ENCODE peak calls at places on chromosomes 12 and 14, in four cellular contexts. D, S, I and T are unnamed samples.

GRCh38 chr12:72178871-72179270 is 93.3 kb upstream of the TRHDE start:
- DNase-seq in S (no peak), D (no peak), I (no peak), T (no peak)

GRCh38 chr12:131210506-131211278 is 257.0 kb downstream of the ADGRD1 start:
- DNase-seq in S (no peak), D (no peak), I (no peak), T (no peak)

GRCh38 chr12:30925607-30926242 is 823 bp upstream of the TSPAN11 start:
- DNase-seq in D (no peak), I (no peak), S (no peak), T (no peak)

GRCh38 chr12:20716037-20716436 is 20.9 kb downstream of the SLCO1C1 start:
- DNase-seq in I (no peak), S (no peak), D (no peak), T (no peak)

GRCh38 chr12:23899434-23899833 is 50.0 kb downstream of the SOX5 start:
- DNase-seq in I (no peak), S (no peak), D (no peak), T (no peak)

GRCh38 chr14:104047761-104048160 is 37.7 kb upstream of the ASPG start:
- DNase-seq in S (no peak), I (no peak), D (no peak), T (no peak)

GRCh38 chr14:65281991-65282908 is 130.3 kb upstream of the FUT8 start:
- DNase-seq in D (peak; percentile 82), S (no peak), I (peak; percentile 64), T (peak; percentile 72)

GRCh38 chr12:108724054-108724889 is 7.0 kb downstream of the CORO1C start:
- DNase-seq in D (no peak), S (no peak), I (no peak), T (no peak)

GRCh38 chr12:52496054-52496453 is 3.0 kb upstream of the KRT6A start:
- DNase-seq in D (no peak), S (no peak), I (no peak), T (no peak)

GRCh38 chr14:61178226-61179060 is 102.7 kb downstream of the TMEM30B start:
- DNase-seq in D (no peak), I (no peak), S (no peak), T (peak; percentile 95)

GRCh38 chr14:85248881-85249635 is 280.9 kb upstream of the FLRT2 start:
- DNase-seq in I (no peak), S (no peak), D (no peak), T (no peak)

GRCh38 chr14:79544671-79545070 is 666.6 kb downstream of the DIO2 start:
- DNase-seq in I (no peak), S (no peak), D (no peak), T (peak; percentile 71)

GRCh38 chr14:73452341-73453191 is 5.8 kb downstream of the NUMB start:
- DNase-seq in D (no peak), I (no peak), S (no peak), T (peak; percentile 66)

GRCh38 chr12:14138495-14138894 is 157.1 kb upstream of the GRIN2B start:
- DNase-seq in D (no peak), S (no peak), I (no peak), T (no peak)

GRCh38 chr14:76937181-76938091 is 91.1 kb downstream of the IRF2BPL start:
- DNase-seq in I (no peak), S (no peak), D (peak; percentile 50), T (no peak)

GRCh38 chr14:99280852-99281251 is 8.9 kb upstream of the BCL11B start:
- DNase-seq in I (peak; percentile 43), S (no peak), D (no peak), T (no peak)

GRCh38 chr12:49627752-49628360 is 4.5 kb downstream of the PRPF40B start:
- DNase-seq in I (no peak), S (no peak), D (no peak), T (no peak)

GRCh38 chr14:61512026-61512425 is 183.3 kb upstream of the HIF1A start:
- DNase-seq in S (no peak), D (no peak), I (no peak), T (no peak)

GRCh38 chr14:78836777-78837176 is 666.6 kb downstream of the NRXN3 start:
- DNase-seq in S (no peak), I (peak; percentile 33), D (peak; percentile 42), T (no peak)

GRCh38 chr14:36301159-36301558 is 19.3 kb downstream of the MBIP start:
- DNase-seq in I (no peak), S (no peak), D (no peak), T (no peak)

GRCh38 chr14:99441157-99441870 is 39.3 kb downstream of the SETD3 start:
- DNase-seq in D (no peak), I (no peak), S (no peak), T (no peak)

GRCh38 chr14:60650382-60650961 is 1.2 kb upstream of the SIX1 start:
- DNase-seq in I (no peak), D (no peak), S (no peak), T (no peak)

GRCh38 chr12:115990241-115990640 is 287.3 kb downstream of the MED13L start:
- DNase-seq in D (no peak), I (no peak), S (no peak), T (no peak)

GRCh38 chr14:50318031-50318626 is 6.0 kb downstream of the DMAC2L start:
- DNase-seq in D (no peak), I (no peak), S (no peak), T (no peak)

GRCh38 chr12:38905480-38906351 is at the start of gene CPNE8:
- DNase-seq in I (peak; percentile 44), D (peak; percentile 68), S (peak; percentile 33), T (no peak)

GRCh38 chr14:77654001-77654431 is 37.6 kb upstream of the SPTLC2 start:
- DNase-seq in D (no peak), I (no peak), S (no peak), T (no peak)

GRCh38 chr12:2335517-2335916 is 282.7 kb downstream of the CACNA1C start:
- DNase-seq in D (no peak), I (no peak), S (no peak), T (no peak)

GRCh38 chr12:76762556-76762955 is 1.4 kb upstream of the ZDHHC17 start:
- DNase-seq in D (no peak), S (no peak), I (no peak), T (no peak)

GRCh38 chr12:115542656-115543055 is 734.8 kb downstream of the MED13L start:
- DNase-seq in I (no peak), D (no peak), S (no peak), T (no peak)

GRCh38 chr12:51714666-51715065 is 123.6 kb downstream of the SCN8A start:
- DNase-seq in D (no peak), I (no peak), S (no peak), T (no peak)

GRCh38 chr14:96056509-96057422 is 17.6 kb downstream of the C14orf132 start:
- DNase-seq in D (no peak), S (no peak), I (no peak), T (no peak)

GRCh38 chr12:51890511-51891171 is 2.7 kb downstream of the ANKRD33 start:
- DNase-seq in S (no peak), D (no peak), I (no peak), T (no peak)

GRCh38 chr12:66144796-66145754 is 14.5 kb upstream of the LLPH start:
- DNase-seq in D (no peak), I (peak; percentile 28), S (peak; percentile 97), T (no peak)

GRCh38 chr14:81565441-81566290 is 32.0 kb upstream of the SEL1L start:
- DNase-seq in I (peak; percentile 28), D (peak; percentile 2), S (no peak), T (no peak)

GRCh38 chr14:68143341-68143807 is 323.8 kb downstream of the RAD51B start:
- DNase-seq in S (no peak), I (no peak), D (no peak), T (no peak)

GRCh38 chr12:65556676-65557424 is 267.4 kb upstream of the HMGA2 start:
- DNase-seq in D (peak; percentile 52), I (peak; percentile 70), S (no peak), T (no peak)

GRCh38 chr12:6925543-6926279 is 2.0 kb upstream of the ATN1 start:
- DNase-seq in D (peak; percentile 50), S (no peak), I (no peak), T (no peak)

GRCh38 chr14:32662234-32662633 is 276.4 kb upstream of the NPAS3 start:
- DNase-seq in I (no peak), S (no peak), D (no peak), T (peak; percentile 10)